ENCODE peak calls at places on chromosomes 2 and 18, in seven cellular contexts. L is IMR-90, B is right atrium auricular region, K is mesendoderm, O is endodermal cell, E is Caco-2, W is neural progenitor cell. P is an unnamed sample.

GRCh38 chr2:31666878-31667277 is 86.1 kb upstream of the SRD5A2 start:
- DNase-seq in L (no peak), K (no peak), W (no peak), E (no peak), B (no peak), O (no peak), P (no peak)

GRCh38 chr2:101310591-101311389 is 2.3 kb upstream of the RNF149 start:
- DNase-seq in E (no peak), L (peak; percentile 17), W (no peak), O (no peak), B (no peak), K (no peak), P (no peak)

GRCh38 chr2:237258146-237258545 is 155.8 kb downstream of the COL6A3 start:
- DNase-seq in L (peak; percentile 55), B (no peak), O (peak; percentile 71), E (no peak), K (peak; percentile 62), W (peak; percentile 13), P (no peak)

GRCh38 chr2:47771211-47771610 is 11.7 kb upstream of the MSH6 start:
- DNase-seq in O (no peak), E (no peak), K (peak; percentile 93), B (no peak), W (no peak), L (peak; percentile 97), P (no peak)

GRCh38 chr18:4060427-4061281 is 394.5 kb downstream of the DLGAP1 start:
- DNase-seq in K (peak; percentile 45), W (no peak), O (no peak), B (no peak), E (no peak), L (no peak), P (no peak)

GRCh38 chr2:221501883-221502269 is 70.2 kb downstream of the EPHA4 start:
- DNase-seq in W (no peak), L (no peak), E (no peak), K (no peak), B (no peak), O (no peak), P (no peak)

GRCh38 chr2:2575870-2576386 is 244.9 kb upstream of the MYT1L start:
- DNase-seq in B (peak; percentile 50), O (peak; percentile 24), L (no peak), E (no peak), K (no peak), W (no peak), P (no peak)

GRCh38 chr2:41922177-41922576 is 125.6 kb upstream of the PKDCC start:
- DNase-seq in E (peak; percentile 51), O (no peak), L (no peak), B (no peak), K (peak; percentile 93), W (no peak), P (no peak)

GRCh38 chr2:228847684-228848083 is 423.4 kb downstream of the PID1 start:
- DNase-seq in B (no peak), L (peak; percentile 32), W (no peak), O (no peak), E (no peak), K (no peak), P (no peak)

GRCh38 chr18:25144835-25145234 is 207.1 kb downstream of the ZNF521 start:
- DNase-seq in W (no peak), L (peak; percentile 92), B (peak; percentile 72), O (no peak), K (no peak), E (no peak), P (no peak)

GRCh38 chr18:50560681-50561629 is 1.1 kb downstream of the MAPK4 start:
- DNase-seq in B (no peak), L (no peak), K (peak; percentile 40), E (no peak), W (peak; percentile 61), O (peak; percentile 77), P (peak; percentile 73)

GRCh38 chr2:227373389-227373788 is 5.7 kb downstream of the TM4SF20 start:
- DNase-seq in K (no peak), E (no peak), O (no peak), W (no peak), L (no peak), B (no peak), P (no peak)

GRCh38 chr18:61833387-61833786 is 59.4 kb downstream of the RNF152 start:
- DNase-seq in K (no peak), E (no peak), O (no peak), L (peak; percentile 84), B (no peak), W (no peak), P (no peak)

GRCh38 chr2:78035804-78036203 is 513.6 kb upstream of the LRRTM4 start:
- DNase-seq in K (peak; percentile 61), L (no peak), B (no peak), O (peak; percentile 79), E (no peak), W (no peak), P (no peak)

DNA sequence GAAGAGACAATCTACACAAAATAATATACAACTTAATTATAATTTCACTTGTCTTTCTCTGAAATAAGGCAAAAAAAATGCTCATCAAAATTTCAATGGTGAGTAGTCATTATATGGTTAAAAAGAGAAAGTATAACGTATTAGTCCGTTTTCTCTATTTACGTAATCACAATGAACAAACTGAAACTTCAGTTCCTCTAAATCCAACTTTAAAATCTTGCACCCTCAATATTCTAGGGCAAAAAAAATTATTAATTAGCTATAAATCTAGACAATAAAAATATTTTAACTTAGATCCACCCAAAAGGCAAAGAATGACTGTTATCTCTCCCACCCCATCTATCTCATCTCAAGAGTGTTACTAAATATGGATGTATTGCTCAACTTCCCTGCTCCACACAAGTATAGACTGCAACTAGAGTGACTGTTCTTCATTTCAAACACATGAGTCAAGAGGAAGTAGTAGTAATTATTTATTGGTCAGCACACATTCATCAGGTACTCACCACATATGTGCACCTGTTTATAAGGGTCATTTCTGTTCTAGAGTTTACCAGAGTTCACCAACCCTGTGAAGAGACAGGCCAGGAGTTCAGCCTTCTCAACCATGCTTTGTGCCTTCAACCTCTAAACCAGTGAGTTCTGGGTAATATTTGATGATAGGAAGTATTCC is 36.4 kb downstream of the STK39 start:
- DNase-seq in W (no peak), L (peak; percentile 95), O (no peak), E (no peak), B (no peak), K (no peak), P (no peak)
- H3K4me3 ChIP-seq in W (no peak overlapping the region), L (no peak overlapping the region), O (no peak overlapping the region), E (no peak overlapping the region), B (no peak overlapping the region), K (no peak overlapping the region), P (no peak overlapping the region)

DNA sequence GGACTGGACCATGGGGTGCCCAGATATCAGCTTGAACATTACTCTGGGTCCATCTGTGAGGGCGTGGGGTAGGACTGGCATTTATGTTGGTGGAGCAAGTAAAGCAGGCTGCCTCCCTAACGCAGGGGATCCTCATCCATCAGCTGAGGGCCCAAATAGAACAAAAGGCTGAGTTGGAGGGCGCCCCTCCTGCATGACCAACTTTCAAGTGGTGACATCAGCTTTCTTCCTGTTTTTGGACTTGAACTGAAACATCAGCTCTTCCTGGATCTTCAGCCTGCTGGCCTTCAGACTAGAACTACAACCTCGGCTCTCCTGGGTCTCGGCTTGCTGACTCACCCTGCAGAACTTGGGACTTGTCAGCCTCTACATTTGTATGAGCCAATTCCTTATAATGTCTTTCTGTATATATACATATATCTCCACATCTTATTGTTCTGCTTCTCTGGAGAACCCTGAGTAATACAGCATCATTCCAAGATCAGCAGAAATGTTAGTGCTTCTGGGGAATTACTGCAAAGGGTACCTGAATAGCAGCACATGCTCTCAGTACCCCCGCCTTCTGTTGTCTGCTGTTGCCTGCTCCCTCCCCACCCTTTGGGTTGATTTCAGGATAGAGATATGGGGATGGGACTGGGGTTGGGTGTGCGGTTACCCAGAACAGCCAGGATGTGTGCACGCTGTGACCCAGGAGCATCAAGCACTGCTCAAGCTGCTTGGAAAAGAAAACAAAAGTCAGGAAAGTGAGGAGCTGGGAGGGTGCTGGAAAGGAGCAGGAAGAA is 20.0 kb downstream of the TMEM127 start:
- DNase-seq in K (no peak), L (peak; percentile 53), B (no peak), W (no peak), E (no peak), O (no peak), P (no peak)
- H3K27me3 ChIP-seq in K (no peaks in the 10 kb centered on the region), L (no peaks in the 10 kb centered on the region), B (no peaks in the 10 kb centered on the region), W (no peaks in the 10 kb centered on the region), E (no peaks in the 10 kb centered on the region), O (no peaks in the 10 kb centered on the region), P (no peaks in the 10 kb centered on the region)

GRCh38 chr2:10120938-10121574 is 1.5 kb upstream of the RRM2 start:
- DNase-seq in L (peak; percentile 21), E (no peak), B (no peak), O (no peak), W (no peak), K (no peak), P (no peak)

GRCh38 chr2:10125842-10126596 is 3.5 kb downstream of the RRM2 start:
- DNase-seq in K (no peak), L (no peak), E (no peak), B (no peak), O (no peak), W (no peak), P (no peak)

GRCh38 chr2:10124538-10125045 is 2.1 kb downstream of the RRM2 start:
- DNase-seq in W (peak; percentile 82), E (peak; percentile 60), K (peak; percentile 82), B (no peak), O (no peak), L (peak; percentile 82), P (no peak)

GRCh38 chr2:10122500-10123280 is at the start of gene RRM2:
- DNase-seq in L (peak; percentile 87), O (peak; percentile 98), B (peak; percentile 94), W (peak; percentile 98), E (peak; percentile 98), K (peak; percentile 98), P (peak; percentile 95)

GRCh38 chr2:10123281-10123680 is 742 bp downstream of the RRM2 start:
- DNase-seq in B (no peak), W (peak; percentile 24), O (no peak), L (no peak), K (no peak), E (no peak), P (no peak)
- H3K4me3 ChIP-seq in B (no peak overlapping the region), W (peak overlapping the region; percentile 87), O (peak overlapping the region; percentile 90), L (peak overlapping the region; percentile 82), K (peak overlapping the region; percentile 95), E (peak overlapping the region; percentile 66), P (peak overlapping the region; percentile 28)

GRCh38 chr2:27262379-27263286 is at the start of gene SLC30A3:
- DNase-seq in E (peak; percentile 60), K (no peak), O (peak; percentile 79), B (no peak), W (peak; percentile 74), L (no peak), P (peak; percentile 81)

GRCh38 chr2:27264753-27265535 is 2.1 kb upstream of the SLC30A3 start:
- DNase-seq in B (no peak), O (peak; percentile 95), W (peak; percentile 94), E (peak; percentile 80), K (peak; percentile 87), L (peak; percentile 35), P (peak; percentile 68)

GRCh38 chr2:27264253-27264752 is 1.5 kb upstream of the SLC30A3 start:
- DNase-seq in B (no peak), L (no peak), K (peak; percentile 39), W (peak; percentile 58), O (peak; percentile 87), E (no peak), P (no peak)

GRCh38 chr2:27263287-27264252 is 723 bp upstream of the SLC30A3 start:
- DNase-seq in K (peak; percentile 33), E (no peak), O (peak; percentile 65), L (no peak), W (peak; percentile 42), B (no peak), P (no peak)

DNA sequence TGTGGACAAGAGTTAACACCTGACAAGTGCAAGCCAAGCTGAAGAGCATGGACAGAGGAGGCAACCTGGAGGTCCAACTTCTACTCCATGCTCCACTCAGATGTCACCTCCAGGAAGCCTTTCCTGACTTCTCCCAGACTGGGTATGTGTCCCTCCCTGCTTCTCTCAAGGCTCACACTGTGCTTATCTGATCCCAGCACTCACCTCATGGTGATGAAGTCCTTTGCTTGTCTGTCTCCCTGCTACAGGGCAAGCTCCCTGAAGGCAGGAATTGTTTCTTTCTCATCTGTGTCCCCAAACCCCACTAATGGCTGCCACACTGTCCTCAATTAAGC is 2.7 kb upstream of the SLC30A3 start:
- DNase-seq in O (no peak), L (no peak), E (no peak), K (no peak), B (no peak), W (no peak), P (no peak)
- H3K27me3 ChIP-seq in O (peaks cover 68% of the 10 kb centered on the region), L (peaks cover 80% of the 10 kb centered on the region), E (peaks cover 6% of the 10 kb centered on the region), K (peaks cover 51% of the 10 kb centered on the region), B (peaks cover 18% of the 10 kb centered on the region), W (peaks cover 80% of the 10 kb centered on the region), P (no peaks in the 10 kb centered on the region)

P was measured in aorta.